ENCODE peak calls at places on chromosomes 2 and 18, in four cellular contexts. D is effector memory CD8-positive, alpha-beta T cell; H is astrocyte of the spinal cord; A is activated CD8-positive, alpha-beta memory T cell treated with anti-CD3 and anti-CD28 coated beads for 1 hour. N is an unnamed sample.
A peak's percentile ranks its signal among the peaks of the same experiment; 100 is the strongest.

GRCh38 chr2:141392517-141393213 is 738.2 kb downstream of the LRP1B start:
- DNase-seq in A (no peak), D (no peak), H (peak; percentile 51), N (no peak)

GRCh38 chr2:8229546-8229986 is 452.3 kb upstream of the ID2 start:
- DNase-seq in A (peak; percentile 19), D (peak; percentile 24), H (peak; percentile 86), N (peak; percentile 31)

GRCh38 chr2:233423436-233423860 is 69.2 kb downstream of the DGKD start:
- DNase-seq in H (no peak), A (no peak), D (no peak), N (no peak)

GRCh38 chr2:39228413-39229209 is 15.2 kb downstream of the CDKL4 start:
- DNase-seq in A (no peak), D (no peak), H (no peak), N (no peak)

GRCh38 chr18:58394046-58394445 is 234.8 kb downstream of the ALPK2 start:
- DNase-seq in D (no peak), H (no peak), A (no peak), N (no peak)

GRCh38 chr2:240284503-240285259 is 144.2 kb upstream of the OTOS start:
- DNase-seq in D (no peak), H (no peak), A (no peak), N (no peak)

GRCh38 chr2:42618972-42619371 is 50.5 kb downstream of the MTA3 start:
- DNase-seq in A (no peak), H (peak; percentile 54), D (no peak), N (no peak)

GRCh38 chr18:10477121-10477862 is 22.9 kb downstream of the APCDD1 start:
- DNase-seq in H (no peak), A (no peak), D (no peak), N (no peak)

GRCh38 chr18:77376043-77376732 is 126.5 kb downstream of the GALR1 start:
- DNase-seq in H (peak; percentile 42), A (no peak), D (no peak), N (no peak)

GRCh38 chr2:68196120-68196716 is 38.5 kb downstream of the PNO1 start:
- DNase-seq in D (peak; percentile 50), H (peak; percentile 53), A (no peak), N (no peak)

GRCh38 chr2:241142593-241142992 is 6.7 kb downstream of the PASK start:
- DNase-seq in A (no peak), D (no peak), H (no peak), N (no peak)

GRCh38 chr2:19358242-19359020 is at the start of gene OSR1:
- DNase-seq in D (no peak), H (peak; percentile 76), A (no peak), N (no peak)

GRCh38 chr2:24850944-24851343 is 57.7 kb downstream of the CENPO start:
- DNase-seq in H (no peak), D (no peak), A (no peak), N (no peak)

N was measured in natural killer cell.